ENCODE peak calls at places on chromosomes 12 and 14, in seven cellular contexts. P is transverse colon, I is body of pancreas, G is NB4, Y is esophagus muscularis mucosa, S is prostate gland, T is heart left ventricle. F is an unnamed sample.

GRCh38 chr12:6426882-6427671 is 17.7 kb upstream of the CD27 start:
- DNase-seq in S (no peak), P (peak; percentile 58), Y (no peak), I (no peak), T (no peak), G (peak; percentile 22), F (peak; percentile 31)

GRCh38 chr12:68121143-68121542 is 38.4 kb downstream of the IFNG start:
- DNase-seq in S (no peak), I (no peak), P (no peak), T (no peak), G (no peak), Y (no peak), F (no peak)

GRCh38 chr14:50260511-50260910 is 29.1 kb upstream of the SOS2 start:
- DNase-seq in P (no peak), G (peak; percentile 61), I (peak; percentile 9), Y (no peak), S (no peak), T (no peak), F (no peak)

GRCh38 chr14:72880820-72881219 is 13.1 kb downstream of the DPF3 start:
- DNase-seq in Y (no peak), G (peak; percentile 43), S (no peak), T (no peak), P (no peak), I (no peak), F (no peak)

GRCh38 chr14:20652996-20653975 is 11.8 kb upstream of the OR6S1 start:
- DNase-seq in S (no peak), T (no peak), P (no peak), Y (peak; percentile 47), G (peak; percentile 20), I (peak; percentile 27), F (no peak)

GRCh38 chr12:49622501-49623141 is 740 bp upstream of the PRPF40B start:
- DNase-seq in P (peak; percentile 47), T (no peak), G (peak; percentile 70), S (no peak), Y (no peak), I (peak; percentile 55), F (no peak)

GRCh38 chr12:49582201-49582600 is 14.3 kb upstream of the MCRS1 start:
- DNase-seq in I (no peak), P (no peak), Y (no peak), G (no peak), S (no peak), T (no peak), F (no peak)

GRCh38 chr14:34766611-34767010 is 52.2 kb upstream of the CFL2 start:
- DNase-seq in S (no peak), P (no peak), G (no peak), Y (no peak), I (no peak), T (no peak), F (no peak)

GRCh38 chr12:131209082-131210070 is 255.7 kb downstream of the ADGRD1 start:
- DNase-seq in G (no peak), Y (no peak), I (no peak), T (no peak), S (no peak), P (no peak), F (no peak)

GRCh38 chr12:132025526-132025925 is 75.8 kb downstream of the EP400 start:
- DNase-seq in S (no peak), Y (no peak), G (no peak), P (no peak), I (no peak), T (no peak), F (no peak)

GRCh38 chr12:104317538-104318210 is 14.1 kb downstream of the EID3 start:
- DNase-seq in T (no peak), S (no peak), P (no peak), Y (no peak), G (no peak), I (no peak), F (no peak)

GRCh38 chr14:94322648-94323570 is at the start of gene SERPINA6:
- DNase-seq in T (no peak), Y (peak; percentile 88), S (no peak), I (peak; percentile 52), G (no peak), P (no peak), F (peak; percentile 88)

GRCh38 chr12:132713123-132713522 is 2.5 kb downstream of the PGAM5 start:
- DNase-seq in Y (no peak), P (no peak), G (no peak), S (no peak), I (no peak), T (no peak), F (no peak)

GRCh38 chr14:69135133-69135532 is 17.8 kb downstream of the DCAF5 start:
- DNase-seq in I (no peak), Y (no peak), T (no peak), S (no peak), G (no peak), P (no peak), F (no peak)

GRCh38 chr14:73477618-73478266 is 13.0 kb upstream of the RIOX1 start:
- DNase-seq in G (no peak), S (no peak), P (no peak), I (no peak), Y (no peak), T (no peak), F (no peak)

GRCh38 chr14:64464695-64465094 is 604 bp upstream of the AKAP5 start:
- DNase-seq in S (no peak), P (no peak), I (no peak), T (no peak), G (no peak), Y (no peak), F (no peak)

DNA sequence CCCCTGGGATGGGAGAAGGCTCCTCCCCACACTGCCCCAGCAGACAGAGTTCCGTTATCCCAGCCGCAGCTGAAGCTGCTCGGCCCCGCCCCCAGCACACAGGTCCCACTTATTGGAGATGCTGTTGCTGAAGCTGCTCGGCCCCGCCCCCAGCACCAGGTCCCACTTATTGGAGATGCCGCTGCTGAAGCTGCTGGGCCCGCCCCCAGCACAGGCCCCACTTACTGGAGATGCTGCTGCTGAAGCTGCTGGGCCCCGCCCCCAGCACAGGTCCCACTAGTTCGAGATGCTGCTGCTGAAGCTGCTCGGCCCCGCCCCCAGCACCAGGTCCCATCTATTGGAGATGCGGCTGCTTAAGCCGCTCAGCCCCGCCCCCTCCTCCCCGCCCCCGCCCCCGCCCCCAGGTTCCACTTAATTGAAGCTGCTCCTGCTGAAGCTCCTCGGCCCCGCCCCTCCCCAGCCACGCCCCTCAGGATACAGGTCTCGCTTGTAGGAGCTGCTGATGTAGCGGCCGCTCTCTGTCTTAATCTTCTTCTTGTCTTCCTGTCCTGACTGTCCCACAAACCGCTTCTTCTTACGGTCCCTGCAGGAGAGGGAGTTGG is 12.0 kb downstream of the CFAP73 start:
- DNase-seq in T (no peak), G (peak; percentile 78), S (no peak), I (no peak), Y (no peak), P (no peak), F (no peak)
- TF ChIP-seq POLR2A in T (no peak), G (no peak), S (no peak), I (no peak), Y (no peak), P (no peak), F (no peak)

GRCh38 chr12:120686690-120687569 is at the start of gene MLEC:
- DNase-seq in T (peak; percentile 99), S (peak; percentile 99), P (peak; percentile 99), Y (peak; percentile 100), I (peak; percentile 99), G (peak; percentile 100), F (peak; percentile 98)
- TF ChIP-seq POLR2A in T (peak; percentile 98), S (peak; percentile 85), P (peak; percentile 94), Y (no peak), I (peak; percentile 89), G (peak; percentile 87), F (peak; percentile 95)

DNA sequence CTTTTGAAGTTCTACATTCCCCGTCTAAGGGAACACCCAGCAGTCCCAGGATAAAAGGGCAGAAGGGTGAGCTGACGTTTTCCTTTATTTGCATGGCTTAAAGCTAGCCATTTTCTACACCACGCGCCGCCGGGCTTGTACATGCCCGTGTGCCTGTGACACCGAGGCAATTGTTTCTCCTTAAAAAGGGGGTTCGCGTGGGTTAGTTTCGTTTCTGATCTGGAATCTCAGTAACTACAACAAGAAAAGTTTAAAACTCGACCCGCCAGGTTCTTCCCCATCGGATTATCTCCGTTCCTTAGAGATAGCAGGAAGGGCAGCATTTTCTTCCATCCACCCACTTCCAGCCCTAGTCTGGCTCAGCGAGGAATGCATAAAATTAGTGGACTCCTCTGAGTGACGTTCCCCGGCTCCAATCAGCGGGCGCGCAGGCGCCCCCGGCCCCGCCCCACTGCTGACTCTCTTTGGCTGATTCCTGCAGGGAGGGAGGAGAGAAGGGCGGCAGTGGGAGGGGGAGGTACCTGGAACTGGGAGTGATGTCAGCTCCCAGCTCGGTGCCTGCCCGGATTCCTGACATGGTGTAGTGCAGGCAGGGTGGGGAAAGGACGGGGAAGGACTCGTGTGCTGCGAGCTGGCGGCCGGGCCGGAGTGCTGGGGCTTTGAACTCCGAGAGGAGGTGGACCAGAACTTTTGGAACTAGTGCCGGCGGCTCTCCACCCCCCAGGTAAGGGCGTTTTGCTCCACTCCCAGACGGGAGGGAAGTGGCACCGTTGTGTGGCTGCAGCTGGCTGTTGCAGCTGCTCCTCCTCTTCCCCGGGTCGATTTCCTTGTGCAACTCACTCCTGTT is at the start of gene PPFIBP1:
- DNase-seq in G (peak; percentile 99), S (peak; percentile 99), Y (peak; percentile 100), P (peak; percentile 100), T (peak; percentile 98), I (peak; percentile 99), F (peak; percentile 99)
- TF ChIP-seq POLR2A in G (peak; percentile 98), S (peak; percentile 89), Y (peak; percentile 86), P (peak; percentile 95), T (peak; percentile 94), I (peak; percentile 99), F (peak; percentile 98)

GRCh38 chr12:53489242-53489915 is 9.9 kb downstream of the MAP3K12 start:
- DNase-seq in T (no peak), S (no peak), G (no peak), Y (no peak), P (no peak), I (no peak), F (peak; percentile 15)

GRCh38 chr12:53495903-53496751 is 3.1 kb downstream of the MAP3K12 start:
- DNase-seq in I (peak; percentile 31), S (no peak), G (peak; percentile 59), P (peak; percentile 61), T (peak; percentile 65), Y (no peak), F (peak; percentile 52)

GRCh38 chr12:53492188-53492587 is 7.1 kb downstream of the MAP3K12 start:
- DNase-seq in P (no peak), G (no peak), T (no peak), I (no peak), S (no peak), Y (no peak), F (no peak)

GRCh38 chr12:53493610-53494391 is 5.5 kb downstream of the MAP3K12 start:
- DNase-seq in P (no peak), Y (no peak), I (no peak), G (no peak), S (no peak), T (no peak), F (no peak)

DNA sequence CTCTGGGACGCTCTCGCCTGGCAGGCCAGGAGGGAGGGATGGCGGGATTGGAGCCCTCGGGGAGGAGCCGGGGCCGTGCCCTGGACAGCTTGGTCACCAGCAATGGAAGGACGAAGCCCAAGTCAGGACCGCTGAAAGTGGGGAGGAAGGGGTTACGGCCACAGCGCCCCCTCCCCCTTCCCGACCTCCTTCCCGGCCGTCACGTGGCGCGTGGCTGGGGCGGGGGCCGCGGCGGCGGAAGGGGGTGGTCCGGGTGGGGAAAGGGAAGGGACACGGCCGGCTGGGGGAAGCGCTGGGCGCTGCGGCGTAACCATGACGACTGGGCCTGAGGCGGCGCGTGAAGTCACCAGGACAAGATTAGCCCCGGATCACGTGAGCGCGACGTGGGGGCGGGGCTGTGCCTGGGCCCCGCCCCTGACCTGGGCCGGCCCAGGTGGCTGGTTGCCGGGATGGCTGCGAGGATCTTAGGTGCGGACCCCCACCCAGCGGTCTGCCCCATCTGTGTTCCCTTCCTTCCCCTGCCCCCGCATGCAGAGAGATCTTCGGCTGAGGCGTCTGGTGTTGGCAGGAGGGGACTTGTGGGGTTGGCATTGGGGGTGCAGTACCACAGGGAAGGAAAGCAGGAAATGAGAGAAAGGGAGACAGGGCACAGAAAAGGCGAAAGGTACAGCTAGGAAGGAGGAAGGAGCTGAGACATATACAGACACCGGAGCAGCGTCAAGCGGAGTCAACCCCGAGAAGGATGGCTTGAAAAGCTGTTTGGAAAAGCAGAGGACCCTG is 6.2 kb downstream of the MAP3K12 start:
- DNase-seq in G (peak; percentile 90), T (peak; percentile 94), Y (peak; percentile 99), S (peak; percentile 92), I (peak; percentile 96), P (peak; percentile 93), F (peak; percentile 94)
- TF ChIP-seq POLR2A in G (peak; percentile 65), T (peak; percentile 53), Y (no peak), S (peak; percentile 93), I (peak; percentile 94), P (peak; percentile 89), F (peak; percentile 68)